ENCODE peak calls at places on chromosome 12, in five cellular contexts. P is fibroblast of mammary gland, W is HCT116, G is kidney epithelial cell, T is neural progenitor cell. I is an unnamed sample.

GRCh38 chr12:130973109-130973508 is 19.4 kb downstream of the ADGRD1 start:
- DNase-seq in P (no peak), W (no peak), G (no peak), T (no peak), I (no peak)

GRCh38 chr12:5138845-5139244 is 95.2 kb downstream of the KCNA5 start:
- DNase-seq in P (no peak), W (no peak), G (no peak), T (no peak), I (no peak)

GRCh38 chr12:18294889-18295288 is 33.6 kb downstream of the PIK3C2G start:
- DNase-seq in P (no peak), W (no peak), G (no peak), T (no peak), I (no peak)

GRCh38 chr12:106288134-106288509 is 14.4 kb upstream of the TCP11L2 start:
- DNase-seq in P (no peak), W (no peak), G (no peak), T (no peak), I (no peak)

GRCh38 chr12:111204684-111205305 is 164.1 kb downstream of the PHETA1 start:
- DNase-seq in P (no peak), W (no peak), G (no peak), T (no peak), I (no peak)

GRCh38 chr12:64675795-64676194 is 65.5 kb downstream of the RASSF3 start:
- DNase-seq in P (peak; percentile 25), W (no peak), G (no peak), T (no peak), I (no peak)

GRCh38 chr12:45655186-45655585 is 74.3 kb upstream of the ARID2 start:
- DNase-seq in P (peak; percentile 24), W (no peak), G (no peak), T (peak; percentile 39), I (no peak)

GRCh38 chr12:16021026-16021425 is 109.9 kb downstream of the DERA start:
- DNase-seq in P (no peak), W (no peak), G (no peak), T (no peak), I (no peak)

GRCh38 chr12:133156125-133156690 is 25.1 kb upstream of the ZNF268 start:
- DNase-seq in P (no peak), W (no peak), G (no peak), T (no peak), I (no peak)

GRCh38 chr12:65004270-65004669 is 116.8 kb downstream of the WIF1 start:
- DNase-seq in P (peak; percentile 9), W (no peak), G (no peak), T (no peak), I (no peak)

GRCh38 chr12:12072064-12072760 is 1.5 kb downstream of the BCL2L14 start:
- DNase-seq in P (no peak), W (no peak), G (no peak), T (no peak), I (no peak)

GRCh38 chr12:38291160-38291559 is 25.4 kb upstream of the ALG10B start:
- DNase-seq in P (no peak), W (no peak), G (no peak), T (no peak), I (no peak)

GRCh38 chr12:32444895-32445294 is 45.5 kb downstream of the FGD4 start:
- DNase-seq in P (peak; percentile 85), W (peak; percentile 86), G (peak; percentile 95), T (peak; percentile 29), I (peak; percentile 95)

GRCh38 chr12:12927211-12928079 is 24.5 kb downstream of the GPRC5D start:
- DNase-seq in P (peak; percentile 46), W (peak; percentile 90), G (no peak), T (no peak), I (no peak)

GRCh38 chr12:100427078-100427477 is 46.6 kb upstream of the NR1H4 start:
- DNase-seq in P (peak; percentile 89), W (peak; percentile 23), G (peak; percentile 69), T (no peak), I (peak; percentile 84)

GRCh38 chr12:28869197-28869596 is 279.9 kb upstream of the FAR2 start:
- DNase-seq in P (peak; percentile 55), W (no peak), G (peak; percentile 23), T (no peak), I (no peak)

GRCh38 chr12:128914908-128915563 is 61.8 kb downstream of the GLT1D1 start:
- DNase-seq in P (no peak), W (no peak), G (no peak), T (no peak), I (no peak)

GRCh38 chr12:87813476-87814234 is 215.5 kb downstream of the C12orf50 start:
- DNase-seq in P (peak; percentile 81), W (no peak), G (peak; percentile 38), T (no peak), I (peak; percentile 69)

GRCh38 chr12:26287666-26288408 is 92.5 kb downstream of the SSPN start:
- DNase-seq in P (peak; percentile 85), W (no peak), G (peak; percentile 72), T (no peak), I (peak; percentile 92)

GRCh38 chr12:47905313-47905730 is 528 bp upstream of the VDR start:
- DNase-seq in P (no peak), W (no peak), G (peak; percentile 16), T (no peak), I (no peak)

GRCh38 chr12:753401-754237 is 1.2 kb downstream of the WNK1 start:
- DNase-seq in P (peak; percentile 11), W (no peak), G (no peak), T (peak; percentile 57), I (no peak)

GRCh38 chr12:117158911-117159310 is 31.4 kb downstream of the FBXO21 start:
- DNase-seq in P (no peak), W (no peak), G (no peak), T (no peak), I (no peak)

GRCh38 chr12:52903855-52904508 is 894 bp downstream of the KRT8 start:
- DNase-seq in P (peak; percentile 23), W (no peak), G (no peak), T (peak; percentile 80), I (no peak)

DNA sequence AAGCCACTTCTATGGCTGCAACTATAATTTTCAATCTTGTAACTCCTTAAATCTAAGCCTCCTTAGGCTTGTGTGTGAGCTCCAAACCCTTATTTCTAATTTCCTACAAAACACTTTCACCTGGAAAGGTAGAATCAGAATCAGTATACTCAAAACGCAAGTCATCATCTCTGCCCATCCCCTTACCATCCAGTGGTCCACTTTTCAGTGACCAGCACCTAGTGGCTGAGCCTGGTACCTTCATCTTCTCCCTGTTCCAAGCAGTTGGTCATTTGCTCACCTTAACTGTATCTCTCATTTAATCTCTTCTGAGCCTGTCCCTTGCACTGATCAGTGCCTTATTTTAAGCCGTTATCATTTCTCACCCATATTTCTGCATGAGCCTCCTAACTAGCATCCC is 107.9 kb downstream of the PPM1H start:
- DNase-seq in P (no peak), W (no peak), G (no peak), T (no peak), I (no peak)
- TF ChIP-seq CTCF in P (peak; percentile 27), W (peak; percentile 50), G (no peak), T (peak; percentile 24), I (peak; percentile 31)

GRCh38 chr12:74889563-74890236 is 319.9 kb downstream of the KCNC2 start:
- DNase-seq in P (peak; percentile 57), W (peak; percentile 32), G (peak; percentile 31), T (no peak), I (peak; percentile 23)
- H3K4me3 ChIP-seq in P (no peak overlapping the region), W (peak overlapping the region; percentile 36), G (no peak overlapping the region), T (no peak overlapping the region), I (no peak overlapping the region)

GRCh38 chr12:123524378-123524777 is 9.1 kb downstream of the RILPL1 start:
- DNase-seq in P (no peak), W (no peak), G (no peak), T (no peak), I (no peak)
- TF ChIP-seq CTCF in P (no peak), W (no peak), G (no peak), T (no peak), I (no peak)

DNA sequence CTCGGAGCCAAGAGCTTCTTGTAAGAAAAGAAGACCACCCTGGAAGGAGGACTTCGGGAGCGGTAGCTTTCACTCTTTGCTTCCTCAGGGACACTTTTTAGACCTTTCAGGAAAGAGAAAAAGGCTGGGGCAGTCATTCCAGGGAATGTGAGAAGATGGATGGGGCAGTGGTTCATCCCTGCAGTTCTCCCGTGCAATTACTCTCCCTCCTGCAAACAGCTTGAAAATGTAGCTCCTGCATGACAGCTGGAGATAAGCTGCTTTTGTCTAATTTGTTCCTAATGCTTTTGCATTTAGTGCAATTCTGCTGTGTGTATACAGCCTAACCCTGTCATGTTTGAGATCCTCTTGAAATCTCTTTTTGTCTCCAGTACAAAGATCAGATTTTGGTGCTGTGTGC is 16.2 kb upstream of the MYO1H start:
- DNase-seq in P (no peak), W (no peak), G (no peak), T (peak; percentile 49), I (no peak)
- H3K4me3 ChIP-seq in P (no peak overlapping the region), W (no peak overlapping the region), G (no peak overlapping the region), T (no peak overlapping the region), I (no peak overlapping the region)

DNA sequence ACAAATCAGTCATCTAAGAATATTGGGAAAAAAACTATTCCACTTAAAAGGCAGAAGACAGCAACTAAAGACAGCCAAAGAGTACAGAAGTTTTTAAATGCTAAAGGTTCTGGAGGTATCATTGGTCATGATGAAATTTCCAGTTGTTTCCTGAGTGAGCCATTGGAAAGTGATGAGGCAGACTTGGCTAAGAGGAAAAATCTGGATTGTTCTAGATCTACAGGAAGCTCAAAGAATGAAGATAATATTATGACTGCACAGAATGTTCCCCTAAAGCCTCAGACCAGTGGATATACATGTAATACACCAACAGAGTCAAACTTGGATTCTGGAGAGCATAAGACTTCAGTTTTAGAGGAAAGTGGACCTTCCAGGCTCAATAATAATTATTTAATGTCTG is 22.8 kb downstream of the GALNT4 start:
- DNase-seq in P (no peak), W (no peak), G (no peak), T (no peak), I (no peak)
- TF ChIP-seq CTCF in P (no peak), W (no peak), G (no peak), T (no peak), I (no peak)

GRCh38 chr12:92363295-92364146 is 217.9 kb upstream of the BTG1 start:
- DNase-seq in P (peak; percentile 46), W (no peak), G (no peak), T (no peak), I (no peak)
- H3K4me3 ChIP-seq in P (no peak overlapping the region), W (no peak overlapping the region), G (no peak overlapping the region), T (no peak overlapping the region), I (no peak overlapping the region)

DNA sequence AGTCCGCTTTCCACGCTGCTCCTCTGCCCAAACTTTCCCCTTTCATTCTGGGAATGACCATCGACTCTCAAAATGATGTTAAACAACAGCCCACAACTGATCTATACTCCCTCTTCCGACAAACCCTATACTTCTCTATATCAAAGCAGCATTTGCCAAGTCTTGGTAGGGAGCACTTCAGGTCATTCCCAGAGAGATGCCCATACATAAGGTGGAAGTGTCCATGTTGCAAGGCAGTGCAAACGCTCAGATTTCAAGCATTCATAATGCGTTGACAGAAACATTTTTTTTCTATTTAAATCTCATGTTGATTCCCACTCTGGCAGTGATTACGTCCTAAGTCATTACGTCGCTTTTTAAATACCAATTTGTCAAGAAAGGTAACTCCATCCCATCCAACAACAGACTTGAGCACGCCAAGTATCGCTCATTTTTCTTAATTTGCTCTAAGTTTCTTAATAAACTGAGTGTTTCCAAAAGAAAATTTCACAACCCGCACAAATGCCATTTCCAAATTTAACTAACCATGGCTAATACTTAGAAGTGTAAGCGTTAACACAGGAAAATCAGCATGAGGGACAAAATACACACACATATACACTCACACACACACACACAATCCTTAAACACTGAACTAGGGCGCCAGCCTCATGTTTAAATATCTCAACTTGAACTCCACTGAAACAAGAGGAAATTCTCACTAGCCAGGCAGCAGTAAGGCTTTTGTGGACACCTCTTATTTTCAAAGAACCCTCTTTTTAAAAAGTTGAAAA is 1.1 kb downstream of the GXYLT1 start:
- DNase-seq in P (peak; percentile 27), W (no peak), G (no peak), T (peak; percentile 9), I (no peak)
- TF ChIP-seq CTCF in P (no peak), W (no peak), G (no peak), T (no peak), I (no peak)

I was measured in epithelial cell of proximal tubule.